ENCODE peak calls at places on chromosomes 2 and 18, in six cellular contexts. M, X, E, B, Z and T are unnamed samples.

GRCh38 chr2:61882850-61883249 is 5.6 kb downstream of the CCT4 start:
- DNase-seq in M (no peak), X (no peak), E (no peak), B (no peak), Z (no peak), T (no peak)

GRCh38 chr2:154945977-154946376 is 247.5 kb downstream of the KCNJ3 start:
- DNase-seq in M (no peak), X (no peak), E (no peak), B (no peak), Z (no peak), T (no peak)

GRCh38 chr2:25885933-25886332 is 7.6 kb upstream of the ASXL2 start:
- DNase-seq in M (no peak), X (no peak), E (no peak), B (no peak), Z (peak; percentile 88), T (peak; percentile 38)

GRCh38 chr2:122179492-122180070 is 424.1 kb downstream of the TSN start:
- DNase-seq in M (no peak), X (no peak), E (no peak), B (no peak), Z (no peak), T (no peak)

GRCh38 chr2:164992818-164993217 is 37.5 kb upstream of the SLC38A11 start:
- DNase-seq in M (no peak), X (peak; percentile 47), E (peak; percentile 70), B (peak; percentile 69), Z (peak; percentile 89), T (no peak)

GRCh38 chr2:238949710-238950345 is 101.9 kb downstream of the TWIST2 start:
- DNase-seq in M (no peak), X (no peak), E (no peak), B (no peak), Z (no peak), T (no peak)

GRCh38 chr18:68840554-68841263 is 42.8 kb downstream of the CCDC102B start:
- DNase-seq in M (no peak), X (no peak), E (peak; percentile 73), B (no peak), Z (peak; percentile 94), T (peak; percentile 55)

GRCh38 chr2:5387421-5387820 is 304.8 kb upstream of the SOX11 start:
- DNase-seq in M (no peak), X (no peak), E (no peak), B (no peak), Z (peak; percentile 47), T (no peak)

GRCh38 chr2:240353086-240353798 is 82.2 kb upstream of the GPC1 start:
- DNase-seq in M (peak; percentile 49), X (no peak), E (no peak), B (no peak), Z (no peak), T (no peak)

GRCh38 chr2:239326831-239327535 is 73.8 kb downstream of the HDAC4 start:
- DNase-seq in M (no peak), X (no peak), E (no peak), B (no peak), Z (no peak), T (peak; percentile 20)

GRCh38 chr2:202290970-202291369 is 25.4 kb downstream of the NOP58 start:
- DNase-seq in M (no peak), X (no peak), E (no peak), B (no peak), Z (no peak), T (no peak)

GRCh38 chr2:97797355-97797754 is 84.0 kb downstream of the ZAP70 start:
- DNase-seq in M (no peak), X (no peak), E (no peak), B (no peak), Z (no peak), T (no peak)

GRCh38 chr2:39730685-39731302 is 48.3 kb downstream of the THUMPD2 start:
- DNase-seq in M (no peak), X (peak; percentile 10), E (no peak), B (no peak), Z (peak; percentile 29), T (peak; percentile 26)

GRCh38 chr2:25276569-25277465 is 64.9 kb downstream of the DNMT3A start:
- DNase-seq in M (peak; percentile 90), X (peak; percentile 91), E (no peak), B (peak; percentile 70), Z (no peak), T (no peak)

GRCh38 chr2:26164641-26165211 is 8.2 kb upstream of the GAREM2 start:
- DNase-seq in M (peak; percentile 10), X (no peak), E (no peak), B (no peak), Z (no peak), T (no peak)

GRCh38 chr2:109351164-109351756 is 222.3 kb downstream of the SH3RF3 start:
- DNase-seq in M (peak; percentile 77), X (no peak), E (peak; percentile 40), B (no peak), Z (no peak), T (peak; percentile 31)

DNA sequence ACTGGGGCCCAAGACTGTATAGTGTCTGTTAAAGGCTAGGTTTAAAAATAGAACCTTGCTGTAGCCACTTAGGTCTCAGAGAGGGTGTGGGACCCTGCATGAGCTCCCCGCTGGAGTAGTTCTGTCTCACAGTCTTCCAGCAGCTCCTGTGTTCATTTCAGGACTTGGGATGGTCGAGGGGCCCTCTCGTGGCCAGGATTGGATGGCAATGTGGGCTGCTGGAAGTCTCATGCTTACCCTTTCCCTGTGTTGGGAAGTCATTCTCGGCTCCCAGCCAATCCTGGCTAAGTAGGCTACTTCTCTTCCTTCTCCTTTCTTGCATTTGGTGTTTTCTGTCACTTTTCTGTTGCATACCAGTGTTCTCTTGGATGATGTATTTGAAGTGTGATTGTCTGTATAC is 284.0 kb upstream of the GCFC2 start:
- DNase-seq in M (no peak), X (no peak), E (no peak), B (no peak), Z (no peak), T (no peak)
- TF ChIP-seq CTCF in M (no peak), X (no peak), E (no peak), B (no peak), Z (no peak), T (no peak)

DNA sequence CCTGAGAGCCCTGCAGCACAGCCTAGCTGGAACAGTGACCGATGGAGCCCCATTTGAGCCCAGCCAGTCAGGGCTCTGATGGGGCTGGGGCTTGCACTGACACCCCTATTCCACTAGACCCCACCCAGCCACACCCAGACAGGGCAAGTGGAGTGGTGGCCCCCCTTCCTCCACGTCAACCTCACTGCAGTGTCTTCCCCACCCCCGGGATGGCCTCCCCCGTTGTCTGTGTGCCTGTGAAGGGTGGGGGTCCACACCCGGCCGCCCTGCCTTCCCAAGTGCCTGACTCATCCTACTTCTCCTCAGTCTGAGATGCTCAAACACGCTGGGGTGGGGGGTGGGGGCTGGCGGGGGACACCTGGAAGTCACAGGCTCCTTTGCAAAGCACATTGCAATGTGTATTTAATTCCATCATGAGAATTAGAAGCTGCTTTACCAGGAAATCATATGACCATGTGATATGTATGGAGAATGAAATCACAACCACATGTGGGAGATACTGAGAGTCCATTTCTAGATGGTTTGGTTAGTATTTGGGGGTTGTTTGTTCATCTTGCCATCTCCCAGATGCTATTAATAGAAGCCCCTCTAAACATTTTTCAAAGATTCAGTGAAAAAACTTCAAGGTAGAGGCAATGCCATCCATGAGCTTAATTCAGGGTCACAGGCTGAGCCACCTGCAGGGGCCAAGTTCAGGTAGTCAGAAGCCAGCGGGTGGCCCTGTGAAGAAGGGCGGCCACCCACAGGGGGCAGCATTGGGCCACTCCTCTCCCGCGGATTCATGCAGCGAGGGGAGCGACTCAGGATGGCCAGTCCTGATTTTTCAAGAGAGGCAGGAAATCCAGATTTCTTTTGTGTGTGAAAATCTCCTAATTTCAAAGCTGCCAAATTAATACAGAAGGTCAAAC is 22.7 kb upstream of the GMPPA start:
- DNase-seq in M (no peak), X (peak; percentile 87), E (no peak), B (peak; percentile 79), Z (peak; percentile 51), T (no peak)
- TF ChIP-seq CTCF in M (peak; percentile 89), X (peak; percentile 78), E (peak; percentile 95), B (peak; percentile 84), Z (peak; percentile 98), T (peak; percentile 70)

GRCh38 chr2:63840785-63841253 is 877 bp upstream of the UGP2 start:
- DNase-seq in M (peak; percentile 99), X (peak; percentile 97), E (peak; percentile 96), B (peak; percentile 96), Z (peak; percentile 97), T (peak; percentile 97)

GRCh38 chr2:63834401-63834800 is 7.3 kb upstream of the UGP2 start:
- DNase-seq in M (no peak), X (no peak), E (no peak), B (no peak), Z (no peak), T (no peak)

GRCh38 chr2:63841254-63842022 is at the start of gene UGP2:
- DNase-seq in M (peak; percentile 94), X (peak; percentile 90), E (peak; percentile 94), B (peak; percentile 71), Z (peak; percentile 90), T (peak; percentile 79)

GRCh38 chr2:63840081-63840784 is 1.5 kb upstream of the UGP2 start:
- DNase-seq in M (no peak), X (no peak), E (no peak), B (no peak), Z (no peak), T (peak; percentile 12)

DNA sequence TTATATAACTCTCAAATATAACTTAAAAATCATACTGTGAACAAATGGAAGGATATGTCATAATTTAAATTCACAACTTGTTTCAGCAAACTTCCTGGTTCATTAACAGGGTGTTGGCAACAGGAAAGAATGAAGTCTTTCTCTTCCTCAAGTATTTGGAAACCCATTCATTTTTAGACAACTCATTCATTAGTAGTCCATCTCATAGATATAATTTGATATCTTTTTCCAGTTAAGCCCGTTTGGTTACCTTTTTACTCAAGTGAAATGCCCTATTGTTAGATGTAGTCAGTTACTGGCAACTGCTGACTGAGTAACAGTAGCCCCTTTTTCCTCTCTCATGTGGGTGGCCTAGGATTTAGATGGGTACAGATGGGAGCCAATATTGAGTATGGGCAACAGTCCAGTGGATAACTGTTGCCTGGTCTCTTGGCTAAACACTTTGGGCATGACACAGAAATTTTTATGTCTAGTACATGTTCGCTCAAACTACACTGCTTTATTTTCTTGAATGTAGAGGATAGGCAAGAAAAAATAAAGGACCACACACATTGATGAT is 4.6 kb upstream of the UGP2 start:
- DNase-seq in M (no peak), X (no peak), E (no peak), B (no peak), Z (no peak), T (no peak)
- TF ChIP-seq CTCF in M (no peak), X (no peak), E (no peak), B (no peak), Z (no peak), T (no peak)

DNA sequence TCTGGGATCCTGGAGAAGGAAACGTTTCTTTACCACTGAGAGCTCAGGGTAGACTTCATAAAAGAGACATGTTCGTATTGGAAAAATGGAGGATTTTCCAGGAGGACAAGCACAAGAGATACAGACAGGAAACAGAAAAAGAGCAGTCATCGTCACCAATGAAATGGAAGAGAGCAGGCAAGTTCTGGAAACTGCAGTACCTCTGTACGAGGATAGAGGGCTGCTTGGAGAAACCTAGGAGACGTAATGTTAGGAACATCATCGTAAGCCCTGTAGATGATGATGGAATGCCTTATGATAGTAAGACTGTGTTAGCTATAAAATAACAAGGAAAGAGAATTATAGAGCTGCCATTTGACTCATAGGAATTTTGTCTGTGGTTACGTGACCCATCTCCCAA is 121.1 kb upstream of the KLHL14 start:
- DNase-seq in M (no peak), X (no peak), E (no peak), B (no peak), Z (no peak), T (no peak)
- TF ChIP-seq CTCF in M (no peak), X (peak; percentile 38), E (no peak), B (peak; percentile 45), Z (peak; percentile 48), T (no peak)